ENCODE peak calls at places on chromosomes 5 and 9, in eight cellular contexts. F is CD4-positive, CD25-positive, alpha-beta regulatory T cell; J is spleen; C is endodermal cell; E is CD8-positive, alpha-beta memory T cell; Y is HepG2; K is body of pancreas; G is AG09309. I is an unnamed sample.

GRCh38 chr5:79518718-79519117 is 4.8 kb upstream of the HOMER1 start:
- DNase-seq in F (no peak), J (no peak), C (no peak), E (no peak), Y (no peak), K (no peak), G (no peak), I (no peak)

GRCh38 chr5:162323471-162323870 is 255.9 kb downstream of the GABRG2 start:
- DNase-seq in F (no peak), J (no peak), C (no peak), E (no peak), Y (no peak), K (no peak), G (no peak), I (no peak)

GRCh38 chr9:105007143-105007542 is 79.2 kb upstream of the ABCA1 start:
- DNase-seq in F (no peak), J (no peak), C (no peak), E (no peak), Y (no peak), K (peak; percentile 55), G (peak; percentile 84), I (no peak)

GRCh38 chr9:26510137-26510536 is 382.5 kb downstream of the CAAP1 start:
- DNase-seq in F (no peak), J (no peak), C (no peak), E (no peak), Y (no peak), K (no peak), G (no peak), I (no peak)

GRCh38 chr5:136082390-136083193 is 50.1 kb upstream of the SMAD5 start:
- DNase-seq in F (peak; percentile 19), J (no peak), C (peak; percentile 91), E (peak; percentile 52), Y (peak; percentile 59), K (peak; percentile 86), G (no peak), I (no peak)

GRCh38 chr5:68821056-68821455 is 272.8 kb upstream of the SLC30A5 start:
- DNase-seq in F (no peak), J (no peak), C (no peak), E (no peak), Y (no peak), K (no peak), G (no peak), I (no peak)

GRCh38 chr9:114681594-114682332 is at the start of gene TEX48:
- DNase-seq in F (peak; percentile 95), J (peak; percentile 78), C (peak; percentile 90), E (peak; percentile 64), Y (peak; percentile 80), K (peak; percentile 64), G (peak; percentile 45), I (peak; percentile 77)

GRCh38 chr9:35452481-35452880 is 37.4 kb upstream of the RUSC2 start:
- DNase-seq in F (no peak), J (no peak), C (peak; percentile 53), E (no peak), Y (no peak), K (no peak), G (no peak), I (peak; percentile 6)

GRCh38 chr9:32954642-32955041 is 46.8 kb downstream of the APTX start:
- DNase-seq in F (no peak), J (no peak), C (no peak), E (no peak), Y (peak; percentile 27), K (peak; percentile 45), G (peak; percentile 46), I (no peak)

GRCh38 chr9:125763373-125763772 is 16.2 kb downstream of the PBX3 start:
- DNase-seq in F (no peak), J (no peak), C (no peak), E (no peak), Y (peak; percentile 20), K (no peak), G (no peak), I (no peak)

GRCh38 chr5:68239485-68239884 is 23.9 kb downstream of the PIK3R1 start:
- DNase-seq in F (peak; percentile 80), J (peak; percentile 92), C (no peak), E (peak; percentile 66), Y (peak; percentile 94), K (peak; percentile 82), G (peak; percentile 52), I (peak; percentile 94)

GRCh38 chr5:132253452-132254320 is 3.8 kb upstream of the PDLIM4 start:
- DNase-seq in F (no peak), J (peak; percentile 36), C (peak; percentile 30), E (no peak), Y (no peak), K (no peak), G (no peak), I (no peak)

GRCh38 chr9:99354104-99354503 is 132.0 kb downstream of the SEC61B start:
- DNase-seq in F (no peak), J (no peak), C (no peak), E (no peak), Y (no peak), K (no peak), G (no peak), I (no peak)

GRCh38 chr5:61599370-61600140 is 267.5 kb downstream of the ZSWIM6 start:
- DNase-seq in F (no peak), J (no peak), C (no peak), E (no peak), Y (peak; percentile 7), K (no peak), G (no peak), I (no peak)

GRCh38 chr5:103808464-103809106 is 246.0 kb upstream of the NUDT12 start:
- DNase-seq in F (no peak), J (no peak), C (peak; percentile 80), E (no peak), Y (peak; percentile 34), K (peak; percentile 51), G (peak; percentile 1), I (peak; percentile 28)

GRCh38 chr9:94913550-94913949 is 187.1 kb downstream of the AOPEP start:
- DNase-seq in F (no peak), J (no peak), C (peak; percentile 24), E (no peak), Y (peak; percentile 33), K (no peak), G (no peak), I (no peak)

GRCh38 chr9:18623201-18623600 is 149.2 kb downstream of the ADAMTSL1 start:
- DNase-seq in F (no peak), J (no peak), C (no peak), E (no peak), Y (no peak), K (no peak), G (no peak), I (no peak)

GRCh38 chr5:159509002-159509660 is 178.8 kb upstream of the IL12B start:
- DNase-seq in F (no peak), J (no peak), C (no peak), E (no peak), Y (no peak), K (no peak), G (no peak), I (no peak)

GRCh38 chr9:9504869-9505268 is 1107.9 kb downstream of the PTPRD start:
- DNase-seq in F (no peak), J (no peak), C (no peak), E (no peak), Y (no peak), K (no peak), G (no peak), I (no peak)

GRCh38 chr9:91192379-91192775 is 169.3 kb downstream of the AUH start:
- DNase-seq in F (no peak), J (no peak), C (no peak), E (no peak), Y (peak; percentile 30), K (peak; percentile 42), G (no peak), I (no peak)

GRCh38 chr5:151156732-151157402 is 712 bp downstream of the ANXA6 start:
- DNase-seq in F (peak; percentile 64), J (peak; percentile 82), C (peak; percentile 68), E (no peak), Y (no peak), K (no peak), G (no peak), I (no peak)

GRCh38 chr5:151155149-151155776 is 2.3 kb downstream of the ANXA6 start:
- DNase-seq in F (peak; percentile 85), J (peak; percentile 86), C (no peak), E (peak; percentile 41), Y (no peak), K (no peak), G (no peak), I (peak; percentile 81)

GRCh38 chr5:151157426-151158286 is at the start of gene ANXA6:
- DNase-seq in F (peak; percentile 76), J (peak; percentile 96), C (peak; percentile 92), E (peak; percentile 59), Y (peak; percentile 22), K (peak; percentile 84), G (peak; percentile 27), I (no peak)

GRCh38 chr5:151158287-151158661 is 695 bp upstream of the ANXA6 start:
- DNase-seq in F (no peak), J (no peak), C (peak; percentile 87), E (no peak), Y (peak; percentile 13), K (no peak), G (no peak), I (no peak)

GRCh38 chr5:151155777-151156731 is 1.5 kb downstream of the ANXA6 start:
- DNase-seq in F (peak; percentile 55), J (peak; percentile 84), C (peak; percentile 63), E (no peak), Y (peak; percentile 42), K (peak; percentile 43), G (no peak), I (peak; percentile 54)
- H3K4me3 ChIP-seq in F (peak overlapping the region; percentile 92), J (peak overlapping the region; percentile 85), C (peak overlapping the region; percentile 94), E (peak overlapping the region; percentile 86), Y (peak overlapping the region; percentile 74), K (no peak overlapping the region), G (peak overlapping the region; percentile 88), I (peak overlapping the region; percentile 80)

DNA sequence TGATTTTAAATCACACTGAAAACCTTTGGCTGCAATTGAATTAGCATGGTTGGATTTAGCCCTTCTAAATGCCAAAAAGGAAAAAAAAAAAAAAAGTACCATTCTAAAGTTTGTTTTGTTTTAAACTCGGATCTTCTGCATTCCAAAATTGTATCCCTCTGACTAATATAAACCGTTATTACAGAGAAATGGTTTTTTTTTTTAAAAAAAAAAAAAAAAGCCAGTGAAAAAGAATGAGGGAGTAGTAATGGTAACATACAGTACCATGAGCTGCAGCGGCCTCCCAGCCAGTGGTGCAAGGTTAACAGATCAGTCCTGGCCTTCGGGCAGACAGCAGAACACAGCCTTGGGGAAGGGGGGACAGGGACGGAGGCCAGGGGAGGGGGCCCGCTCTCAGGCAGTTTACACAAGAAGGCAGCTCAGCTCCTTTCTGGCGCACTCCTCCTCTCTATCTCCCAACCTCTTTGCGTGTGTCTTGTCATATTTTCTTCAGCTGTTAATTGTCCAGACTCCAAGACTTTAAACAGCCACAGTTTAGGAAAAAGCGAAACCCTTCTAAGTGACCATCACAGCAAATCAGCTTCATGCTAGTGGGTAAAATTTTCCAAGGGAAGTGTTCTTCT is 165.9 kb downstream of the BNC2 start:
- DNase-seq in F (no peak), J (no peak), C (peak; percentile 73), E (no peak), Y (no peak), K (peak; percentile 14), G (no peak), I (no peak)
- H3K4me3 ChIP-seq in F (no peak overlapping the region), J (no peak overlapping the region), C (no peak overlapping the region), E (no peak overlapping the region), Y (no peak overlapping the region), K (no peak overlapping the region), G (peak overlapping the region; percentile 47), I (no peak overlapping the region)

GRCh38 chr9:96854877-96855273 is 561 bp upstream of the ZNF782 start:
- DNase-seq in F (no peak), J (no peak), C (peak; percentile 55), E (no peak), Y (no peak), K (no peak), G (no peak), I (no peak)
- H3K4me3 ChIP-seq in F (peak overlapping the region; percentile 89), J (peak overlapping the region; percentile 93), C (peak overlapping the region; percentile 97), E (peak overlapping the region; percentile 78), Y (peak overlapping the region; percentile 78), K (no peak overlapping the region), G (peak overlapping the region; percentile 98), I (peak overlapping the region; percentile 69)

GRCh38 chr9:130846487-130847305 is 11.6 kb downstream of the ABL1 start:
- DNase-seq in F (no peak), J (peak; percentile 74), C (peak; percentile 49), E (no peak), Y (no peak), K (peak; percentile 31), G (no peak), I (no peak)
- H3K4me3 ChIP-seq in F (no peak overlapping the region), J (no peak overlapping the region), C (no peak overlapping the region), E (no peak overlapping the region), Y (no peak overlapping the region), K (no peak overlapping the region), G (peak overlapping the region; percentile 8), I (no peak overlapping the region)

I was measured in Jurkat, Clone E6-1.